ENCODE peak calls at places on chromosomes 12 and 14, in seven cellular contexts. One of them, this sample, is unnamed.

GRCh38 chr12:51393676-51394545 is 2.7 kb upstream of the GALNT6 start:
- DNase-seq in HTR-8/SVneo: peak; percentile 43
- DNase-seq in activated CD4-positive, alpha-beta T cell treated with anti-CD3 and anti-CD28 coated beads, Interleukin-2, amount 50 U/mL, for 24 hours: peak; percentile 42
- DNase-seq in GM23248: peak; percentile 98
- DNase-seq in GM03348: peak; percentile 86
- DNase-seq in progenitor cell of endocrine pancreas: no peak
- DNase-seq in fibroblast of gingiva: peak; percentile 61
- DNase-seq in this sample: peak; percentile 59

GRCh38 chr14:103748539-103748867 is 32.9 kb downstream of the ZFYVE21 start:
- DNase-seq in HTR-8/SVneo: no peak
- DNase-seq in activated CD4-positive, alpha-beta T cell treated with anti-CD3 and anti-CD28 coated beads, Interleukin-2, amount 50 U/mL, for 24 hours: peak; percentile 33
- DNase-seq in GM23248: no peak
- DNase-seq in GM03348: no peak
- DNase-seq in progenitor cell of endocrine pancreas: no peak
- DNase-seq in fibroblast of gingiva: no peak
- DNase-seq in this sample: no peak

GRCh38 chr12:88753074-88753473 is 172.8 kb upstream of the KITLG start:
- DNase-seq in HTR-8/SVneo: no peak
- DNase-seq in activated CD4-positive, alpha-beta T cell treated with anti-CD3 and anti-CD28 coated beads, Interleukin-2, amount 50 U/mL, for 24 hours: no peak
- DNase-seq in GM23248: peak; percentile 78
- DNase-seq in GM03348: peak; percentile 38
- DNase-seq in progenitor cell of endocrine pancreas: no peak
- DNase-seq in fibroblast of gingiva: peak; percentile 7
- DNase-seq in this sample: no peak

GRCh38 chr14:22026527-22026926 is 352.9 kb upstream of the OR4E1 start:
- DNase-seq in HTR-8/SVneo: no peak
- DNase-seq in activated CD4-positive, alpha-beta T cell treated with anti-CD3 and anti-CD28 coated beads, Interleukin-2, amount 50 U/mL, for 24 hours: no peak
- DNase-seq in GM23248: no peak
- DNase-seq in GM03348: no peak
- DNase-seq in progenitor cell of endocrine pancreas: no peak
- DNase-seq in fibroblast of gingiva: no peak
- DNase-seq in this sample: no peak

GRCh38 chr14:69259531-69260245 is at the start of gene GALNT16:
- DNase-seq in HTR-8/SVneo: peak; percentile 91
- DNase-seq in activated CD4-positive, alpha-beta T cell treated with anti-CD3 and anti-CD28 coated beads, Interleukin-2, amount 50 U/mL, for 24 hours: no peak
- DNase-seq in GM23248: peak; percentile 59
- DNase-seq in GM03348: peak; percentile 71
- DNase-seq in progenitor cell of endocrine pancreas: peak; percentile 71
- DNase-seq in fibroblast of gingiva: no peak
- DNase-seq in this sample: no peak

GRCh38 chr14:57974896-57975295 is 109.0 kb upstream of the SLC35F4 start:
- DNase-seq in HTR-8/SVneo: no peak
- DNase-seq in activated CD4-positive, alpha-beta T cell treated with anti-CD3 and anti-CD28 coated beads, Interleukin-2, amount 50 U/mL, for 24 hours: no peak
- DNase-seq in GM23248: no peak
- DNase-seq in GM03348: no peak
- DNase-seq in progenitor cell of endocrine pancreas: no peak
- DNase-seq in fibroblast of gingiva: no peak
- DNase-seq in this sample: no peak

GRCh38 chr14:21267431-21267845 is 1.8 kb downstream of the HNRNPC start:
- DNase-seq in HTR-8/SVneo: no peak
- DNase-seq in activated CD4-positive, alpha-beta T cell treated with anti-CD3 and anti-CD28 coated beads, Interleukin-2, amount 50 U/mL, for 24 hours: no peak
- DNase-seq in GM23248: peak; percentile 47
- DNase-seq in GM03348: no peak
- DNase-seq in progenitor cell of endocrine pancreas: no peak
- DNase-seq in fibroblast of gingiva: no peak
- DNase-seq in this sample: no peak

GRCh38 chr12:4545195-4545594 is 6.5 kb downstream of the RAD51AP1 start:
- DNase-seq in HTR-8/SVneo: no peak
- DNase-seq in activated CD4-positive, alpha-beta T cell treated with anti-CD3 and anti-CD28 coated beads, Interleukin-2, amount 50 U/mL, for 24 hours: no peak
- DNase-seq in GM23248: no peak
- DNase-seq in GM03348: no peak
- DNase-seq in progenitor cell of endocrine pancreas: no peak
- DNase-seq in fibroblast of gingiva: no peak
- DNase-seq in this sample: no peak

GRCh38 chr12:120733574-120733973 is 7.9 kb downstream of the ACADS start:
- DNase-seq in HTR-8/SVneo: no peak
- DNase-seq in activated CD4-positive, alpha-beta T cell treated with anti-CD3 and anti-CD28 coated beads, Interleukin-2, amount 50 U/mL, for 24 hours: no peak
- DNase-seq in GM23248: no peak
- DNase-seq in GM03348: no peak
- DNase-seq in progenitor cell of endocrine pancreas: no peak
- DNase-seq in fibroblast of gingiva: no peak
- DNase-seq in this sample: no peak

GRCh38 chr12:128076188-128076587 is 190.8 kb upstream of the TMEM132C start:
- DNase-seq in HTR-8/SVneo: peak; percentile 65
- DNase-seq in activated CD4-positive, alpha-beta T cell treated with anti-CD3 and anti-CD28 coated beads, Interleukin-2, amount 50 U/mL, for 24 hours: no peak
- DNase-seq in GM23248: peak; percentile 85
- DNase-seq in GM03348: peak; percentile 40
- DNase-seq in progenitor cell of endocrine pancreas: no peak
- DNase-seq in fibroblast of gingiva: no peak
- DNase-seq in this sample: no peak

GRCh38 chr12:25195056-25195971 is at the start of the genes DNAI7 and ETFRF1:
- DNase-seq in HTR-8/SVneo: peak; percentile 93
- DNase-seq in activated CD4-positive, alpha-beta T cell treated with anti-CD3 and anti-CD28 coated beads, Interleukin-2, amount 50 U/mL, for 24 hours: peak; percentile 92
- DNase-seq in GM23248: peak; percentile 100
- DNase-seq in GM03348: peak; percentile 95
- DNase-seq in progenitor cell of endocrine pancreas: peak; percentile 100
- DNase-seq in fibroblast of gingiva: peak; percentile 94
- DNase-seq in this sample: peak; percentile 82

GRCh38 chr12:121144416-121144914 is 11.8 kb downstream of the P2RX7 start:
- DNase-seq in HTR-8/SVneo: no peak
- DNase-seq in activated CD4-positive, alpha-beta T cell treated with anti-CD3 and anti-CD28 coated beads, Interleukin-2, amount 50 U/mL, for 24 hours: no peak
- DNase-seq in GM23248: peak; percentile 79
- DNase-seq in GM03348: peak; percentile 21
- DNase-seq in progenitor cell of endocrine pancreas: no peak
- DNase-seq in fibroblast of gingiva: peak; percentile 41
- DNase-seq in this sample: no peak

GRCh38 chr12:47903927-47904646 is 707 bp downstream of the VDR start:
- DNase-seq in HTR-8/SVneo: no peak
- DNase-seq in activated CD4-positive, alpha-beta T cell treated with anti-CD3 and anti-CD28 coated beads, Interleukin-2, amount 50 U/mL, for 24 hours: peak; percentile 59
- DNase-seq in GM23248: peak; percentile 93
- DNase-seq in GM03348: peak; percentile 87
- DNase-seq in progenitor cell of endocrine pancreas: no peak
- DNase-seq in fibroblast of gingiva: peak; percentile 75
- DNase-seq in this sample: peak; percentile 43

GRCh38 chr12:31217356-31218130 is 108.4 kb downstream of the SINHCAF start:
- DNase-seq in HTR-8/SVneo: no peak
- DNase-seq in activated CD4-positive, alpha-beta T cell treated with anti-CD3 and anti-CD28 coated beads, Interleukin-2, amount 50 U/mL, for 24 hours: no peak
- DNase-seq in GM23248: no peak
- DNase-seq in GM03348: no peak
- DNase-seq in progenitor cell of endocrine pancreas: no peak
- DNase-seq in fibroblast of gingiva: no peak
- DNase-seq in this sample: no peak

GRCh38 chr12:40310201-40310600 is 85.4 kb downstream of the LRRK2 start:
- DNase-seq in HTR-8/SVneo: no peak
- DNase-seq in activated CD4-positive, alpha-beta T cell treated with anti-CD3 and anti-CD28 coated beads, Interleukin-2, amount 50 U/mL, for 24 hours: no peak
- DNase-seq in GM23248: no peak
- DNase-seq in GM03348: no peak
- DNase-seq in progenitor cell of endocrine pancreas: no peak
- DNase-seq in fibroblast of gingiva: no peak
- DNase-seq in this sample: no peak

GRCh38 chr14:101623685-101624444 is 62.6 kb downstream of the DIO3 start:
- DNase-seq in HTR-8/SVneo: no peak
- DNase-seq in activated CD4-positive, alpha-beta T cell treated with anti-CD3 and anti-CD28 coated beads, Interleukin-2, amount 50 U/mL, for 24 hours: no peak
- DNase-seq in GM23248: no peak
- DNase-seq in GM03348: peak; percentile 2
- DNase-seq in progenitor cell of endocrine pancreas: no peak
- DNase-seq in fibroblast of gingiva: no peak
- DNase-seq in this sample: no peak

GRCh38 chr12:22333751-22334695 is 484 bp downstream of the ST8SIA1 start:
- DNase-seq in HTR-8/SVneo: no peak
- DNase-seq in activated CD4-positive, alpha-beta T cell treated with anti-CD3 and anti-CD28 coated beads, Interleukin-2, amount 50 U/mL, for 24 hours: no peak
- DNase-seq in GM23248: no peak
- DNase-seq in GM03348: no peak
- DNase-seq in progenitor cell of endocrine pancreas: peak; percentile 34
- DNase-seq in fibroblast of gingiva: no peak
- DNase-seq in this sample: no peak

GRCh38 chr14:98288825-98289224 is 983.2 kb downstream of the BCL11B start:
- DNase-seq in HTR-8/SVneo: no peak
- DNase-seq in activated CD4-positive, alpha-beta T cell treated with anti-CD3 and anti-CD28 coated beads, Interleukin-2, amount 50 U/mL, for 24 hours: no peak
- DNase-seq in GM23248: no peak
- DNase-seq in GM03348: no peak
- DNase-seq in progenitor cell of endocrine pancreas: no peak
- DNase-seq in fibroblast of gingiva: no peak
- DNase-seq in this sample: no peak

GRCh38 chr14:54686219-54686870 is 119.4 kb downstream of the SAMD4A start:
- DNase-seq in HTR-8/SVneo: peak; percentile 73
- DNase-seq in activated CD4-positive, alpha-beta T cell treated with anti-CD3 and anti-CD28 coated beads, Interleukin-2, amount 50 U/mL, for 24 hours: no peak
- DNase-seq in GM23248: peak; percentile 94
- DNase-seq in GM03348: peak; percentile 69
- DNase-seq in progenitor cell of endocrine pancreas: no peak
- DNase-seq in fibroblast of gingiva: peak; percentile 80
- DNase-seq in this sample: peak; percentile 47

GRCh38 chr12:130761537-130762318 is 45.6 kb upstream of the RIMBP2 start:
- DNase-seq in HTR-8/SVneo: peak; percentile 62
- DNase-seq in activated CD4-positive, alpha-beta T cell treated with anti-CD3 and anti-CD28 coated beads, Interleukin-2, amount 50 U/mL, for 24 hours: peak; percentile 38
- DNase-seq in GM23248: peak; percentile 76
- DNase-seq in GM03348: peak; percentile 82
- DNase-seq in progenitor cell of endocrine pancreas: peak; percentile 39
- DNase-seq in fibroblast of gingiva: peak; percentile 32
- DNase-seq in this sample: no peak

GRCh38 chr12:19886805-19887105 is 447.5 kb downstream of the AEBP2 start:
- DNase-seq in HTR-8/SVneo: no peak
- DNase-seq in activated CD4-positive, alpha-beta T cell treated with anti-CD3 and anti-CD28 coated beads, Interleukin-2, amount 50 U/mL, for 24 hours: no peak
- DNase-seq in GM23248: no peak
- DNase-seq in GM03348: no peak
- DNase-seq in progenitor cell of endocrine pancreas: no peak
- DNase-seq in fibroblast of gingiva: no peak
- DNase-seq in this sample: no peak

GRCh38 chr14:41873379-41874034 is 266.8 kb downstream of the LRFN5 start:
- DNase-seq in HTR-8/SVneo: no peak
- DNase-seq in activated CD4-positive, alpha-beta T cell treated with anti-CD3 and anti-CD28 coated beads, Interleukin-2, amount 50 U/mL, for 24 hours: no peak
- DNase-seq in GM23248: peak; percentile 84
- DNase-seq in GM03348: peak; percentile 3
- DNase-seq in progenitor cell of endocrine pancreas: no peak
- DNase-seq in fibroblast of gingiva: peak; percentile 62
- DNase-seq in this sample: peak; percentile 20

GRCh38 chr12:76085159-76085868 is 829 bp upstream of the NAP1L1 start:
- DNase-seq in HTR-8/SVneo: no peak
- DNase-seq in activated CD4-positive, alpha-beta T cell treated with anti-CD3 and anti-CD28 coated beads, Interleukin-2, amount 50 U/mL, for 24 hours: peak; percentile 57
- DNase-seq in GM23248: peak; percentile 51
- DNase-seq in GM03348: no peak
- DNase-seq in progenitor cell of endocrine pancreas: no peak
- DNase-seq in fibroblast of gingiva: no peak
- DNase-seq in this sample: no peak

GRCh38 chr14:91892918-91893527 is 25.7 kb upstream of the TC2N start:
- DNase-seq in HTR-8/SVneo: peak; percentile 32
- DNase-seq in activated CD4-positive, alpha-beta T cell treated with anti-CD3 and anti-CD28 coated beads, Interleukin-2, amount 50 U/mL, for 24 hours: no peak
- DNase-seq in GM23248: peak; percentile 20
- DNase-seq in GM03348: no peak
- DNase-seq in progenitor cell of endocrine pancreas: no peak
- DNase-seq in fibroblast of gingiva: no peak
- DNase-seq in this sample: no peak

GRCh38 chr12:9758119-9758518 is 2.6 kb downstream of the CD69 start:
- DNase-seq in HTR-8/SVneo: no peak
- DNase-seq in activated CD4-positive, alpha-beta T cell treated with anti-CD3 and anti-CD28 coated beads, Interleukin-2, amount 50 U/mL, for 24 hours: no peak
- DNase-seq in GM23248: no peak
- DNase-seq in GM03348: no peak
- DNase-seq in progenitor cell of endocrine pancreas: no peak
- DNase-seq in fibroblast of gingiva: no peak
- DNase-seq in this sample: no peak

GRCh38 chr12:47281667-47282171 is 202.0 kb upstream of the AMIGO2 start:
- DNase-seq in HTR-8/SVneo: no peak
- DNase-seq in activated CD4-positive, alpha-beta T cell treated with anti-CD3 and anti-CD28 coated beads, Interleukin-2, amount 50 U/mL, for 24 hours: peak; percentile 41
- DNase-seq in GM23248: peak; percentile 51
- DNase-seq in GM03348: no peak
- DNase-seq in progenitor cell of endocrine pancreas: no peak
- DNase-seq in fibroblast of gingiva: no peak
- DNase-seq in this sample: no peak

GRCh38 chr12:30783946-30784345 is 29.2 kb upstream of the CAPRIN2 start:
- DNase-seq in HTR-8/SVneo: no peak
- DNase-seq in activated CD4-positive, alpha-beta T cell treated with anti-CD3 and anti-CD28 coated beads, Interleukin-2, amount 50 U/mL, for 24 hours: no peak
- DNase-seq in GM23248: no peak
- DNase-seq in GM03348: no peak
- DNase-seq in progenitor cell of endocrine pancreas: no peak
- DNase-seq in fibroblast of gingiva: no peak
- DNase-seq in this sample: no peak

GRCh38 chr14:58078068-58078467 is 73.9 kb downstream of the ARMH4 start:
- DNase-seq in HTR-8/SVneo: peak; percentile 78
- DNase-seq in activated CD4-positive, alpha-beta T cell treated with anti-CD3 and anti-CD28 coated beads, Interleukin-2, amount 50 U/mL, for 24 hours: no peak
- DNase-seq in GM23248: peak; percentile 79
- DNase-seq in GM03348: peak; percentile 74
- DNase-seq in progenitor cell of endocrine pancreas: no peak
- DNase-seq in fibroblast of gingiva: peak; percentile 6
- DNase-seq in this sample: peak; percentile 55

This sample was measured in AG04450.